ENCODE peak calls at places on chromosomes 1 and 21, in eight cellular contexts. L, R, V, F, Y, J, Z and P are unnamed samples.

GRCh38 chr21:31634993-31635392 is 24.5 kb upstream of the SOD1 start:
- DNase-seq in L (no peak), R (no peak), V (no peak), F (no peak), Y (no peak), J (no peak), Z (no peak), P (peak; percentile 76)

GRCh38 chr1:91511386-91511785 is 10.7 kb downstream of the CDC7 start:
- DNase-seq in L (no peak), R (no peak), V (no peak), F (peak; percentile 74), Y (no peak), J (no peak), Z (no peak), P (peak; percentile 53)

GRCh38 chr1:38183094-38183493 is 136.5 kb upstream of the POU3F1 start:
- DNase-seq in L (no peak), R (peak; percentile 41), V (no peak), F (no peak), Y (no peak), J (no peak), Z (no peak), P (no peak)

GRCh38 chr1:5847013-5847654 is 145.1 kb downstream of the NPHP4 start:
- DNase-seq in L (no peak), R (peak; percentile 68), V (no peak), F (peak; percentile 46), Y (no peak), J (peak; percentile 1), Z (no peak), P (peak; percentile 10)

GRCh38 chr1:203338335-203339036 is 12.4 kb downstream of the FMOD start:
- DNase-seq in L (no peak), R (peak; percentile 63), V (no peak), F (peak; percentile 79), Y (no peak), J (no peak), Z (no peak), P (peak; percentile 67)

GRCh38 chr1:89987170-89987819 is 7.6 kb upstream of the ZNF326 start:
- DNase-seq in L (no peak), R (peak; percentile 30), V (no peak), F (peak; percentile 89), Y (no peak), J (no peak), Z (peak; percentile 78), P (peak; percentile 76)

GRCh38 chr1:203534526-203534925 is 40.6 kb downstream of the OPTC start:
- DNase-seq in L (no peak), R (no peak), V (peak; percentile 52), F (peak; percentile 95), Y (peak; percentile 12), J (no peak), Z (no peak), P (peak; percentile 97)

GRCh38 chr1:13749543-13750307 is 49.7 kb downstream of the PRDM2 start:
- DNase-seq in L (peak; percentile 88), R (peak; percentile 61), V (peak; percentile 74), F (peak; percentile 52), Y (peak; percentile 89), J (no peak), Z (no peak), P (peak; percentile 29)

GRCh38 chr1:150987928-150988327 is 5.8 kb downstream of the ANXA9 start:
- DNase-seq in L (no peak), R (no peak), V (no peak), F (no peak), Y (no peak), J (no peak), Z (no peak), P (no peak)

GRCh38 chr1:116737020-116737854 is 17.0 kb upstream of the CD2 start:
- DNase-seq in L (no peak), R (peak; percentile 67), V (no peak), F (peak; percentile 81), Y (no peak), J (peak; percentile 4), Z (peak; percentile 18), P (peak; percentile 60)

GRCh38 chr1:199733125-199733524 is 294.4 kb upstream of the NR5A2 start:
- DNase-seq in L (no peak), R (no peak), V (no peak), F (no peak), Y (no peak), J (peak; percentile 40), Z (no peak), P (peak; percentile 57)

GRCh38 chr1:16630661-16631247 is 17.4 kb upstream of the NBPF1 start:
- DNase-seq in L (peak; percentile 86), R (no peak), V (peak; percentile 58), F (no peak), Y (peak; percentile 66), J (no peak), Z (no peak), P (no peak)

GRCh38 chr1:169886422-169886821 is 7.3 kb downstream of the SCYL3 start:
- DNase-seq in L (no peak), R (no peak), V (no peak), F (no peak), Y (no peak), J (peak; percentile 73), Z (no peak), P (no peak)

GRCh38 chr1:209473023-209473422 is 110.5 kb upstream of the CAMK1G start:
- DNase-seq in L (no peak), R (no peak), V (no peak), F (no peak), Y (no peak), J (no peak), Z (no peak), P (no peak)

GRCh38 chr1:93668121-93668520 is 13.5 kb downstream of the BCAR3 start:
- DNase-seq in L (no peak), R (no peak), V (no peak), F (no peak), Y (no peak), J (no peak), Z (no peak), P (no peak)

GRCh38 chr1:227429447-227430359 is 111.4 kb upstream of the CDC42BPA start:
- DNase-seq in L (no peak), R (no peak), V (no peak), F (peak; percentile 75), Y (no peak), J (no peak), Z (no peak), P (no peak)

GRCh38 chr1:244603498-244603897 is 49.4 kb upstream of the DESI2 start:
- DNase-seq in L (no peak), R (no peak), V (no peak), F (peak; percentile 60), Y (no peak), J (peak; percentile 4), Z (no peak), P (peak; percentile 43)

GRCh38 chr1:25647106-25647505 is 30.5 kb downstream of the MAN1C1 start:
- DNase-seq in L (no peak), R (no peak), V (no peak), F (no peak), Y (no peak), J (no peak), Z (no peak), P (no peak)

GRCh38 chr1:19053486-19053885 is 97.0 kb upstream of the IFFO2 start:
- DNase-seq in L (no peak), R (no peak), V (no peak), F (no peak), Y (no peak), J (no peak), Z (no peak), P (no peak)

GRCh38 chr1:114003431-114003830 is 24.2 kb downstream of the OLFML3 start:
- DNase-seq in L (no peak), R (no peak), V (no peak), F (peak; percentile 11), Y (no peak), J (no peak), Z (no peak), P (no peak)

GRCh38 chr1:153001382-153001781 is at the start of gene SPRR3:
- DNase-seq in L (no peak), R (no peak), V (no peak), F (no peak), Y (no peak), J (no peak), Z (no peak), P (no peak)

DNA sequence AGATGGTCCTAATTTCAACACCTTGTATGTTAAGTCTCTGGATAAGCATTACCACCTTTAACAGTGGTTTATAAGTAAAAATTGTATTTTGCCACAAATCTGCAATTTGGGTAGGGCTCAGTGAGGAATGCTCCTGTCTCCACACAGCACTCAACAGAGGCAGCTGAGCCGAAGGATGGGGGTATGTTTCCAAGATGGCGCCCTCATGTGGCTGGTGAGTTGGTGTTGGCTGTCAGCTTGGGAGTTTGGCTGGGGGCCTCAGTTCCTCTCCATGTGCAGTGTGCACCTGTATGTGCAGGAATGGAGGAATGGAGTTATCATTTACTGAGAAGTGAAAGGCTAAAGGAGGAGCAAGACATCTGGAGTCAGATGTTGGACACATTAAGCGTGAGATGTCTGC is 136.8 kb downstream of the GABPA start:
- DNase-seq in L (no peak), R (peak; percentile 41), V (no peak), F (no peak), Y (no peak), J (no peak), Z (no peak), P (peak; percentile 21)
- TF ChIP-seq CTCF in L (no peak), R (no peak), V (no peak), F (peak; percentile 5), Y (no peak), J (peak; percentile 34), Z (peak; percentile 33), P (peak; percentile 37)

GRCh38 chr21:44456207-44456914 is 1.1 kb downstream of the LRRC3 start:
- DNase-seq in L (peak; percentile 62), R (no peak), V (no peak), F (no peak), Y (no peak), J (no peak), Z (no peak), P (no peak)
- TF ChIP-seq CTCF in L (no peak), R (no peak), V (no peak), F (no peak), Y (no peak), J (no peak), Z (peak; percentile 43), P (no peak)

DNA sequence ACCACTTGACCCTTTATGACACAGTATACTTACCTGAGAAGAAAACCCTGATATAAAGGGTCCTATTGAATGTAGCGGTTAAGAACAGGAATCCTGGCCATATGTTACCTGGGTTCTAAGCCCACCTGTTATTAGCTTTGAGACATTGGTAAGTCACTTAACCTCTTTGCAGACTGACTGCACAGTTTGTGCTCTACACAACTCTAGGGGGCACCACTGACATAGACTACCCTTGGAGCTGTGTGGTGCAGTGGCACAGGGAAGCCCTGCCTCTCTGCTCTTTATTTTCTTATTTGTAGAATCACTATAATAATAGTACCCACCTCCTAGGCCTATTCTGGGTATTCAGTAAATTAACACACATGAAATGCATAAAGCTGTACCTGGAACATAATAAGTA is 165.6 kb downstream of the C1orf94 start:
- DNase-seq in L (no peak), R (no peak), V (no peak), F (no peak), Y (no peak), J (no peak), Z (no peak), P (no peak)
- TF ChIP-seq CTCF in L (no peak), R (no peak), V (no peak), F (no peak), Y (no peak), J (no peak), Z (no peak), P (no peak)

DNA sequence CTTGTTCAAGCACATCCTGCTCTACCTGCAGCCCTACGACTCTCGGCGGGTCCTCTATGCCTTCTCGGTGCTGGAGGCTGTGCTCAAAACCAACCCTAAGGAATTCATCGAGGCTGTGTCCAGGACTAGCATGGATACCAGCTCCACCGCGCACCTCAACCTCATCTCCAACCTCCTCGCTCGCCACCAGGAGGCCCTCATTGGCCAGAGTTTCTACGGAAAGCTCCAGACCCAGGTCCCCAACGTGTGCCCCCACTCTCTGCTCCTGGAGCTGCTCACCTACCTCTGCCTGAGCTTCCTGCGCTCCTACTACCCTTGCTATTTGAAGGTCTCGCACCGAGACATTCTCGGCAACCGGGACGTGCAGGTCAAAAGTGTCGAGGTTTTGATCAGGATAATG is 74.3 kb upstream of the MORC3 start:
- DNase-seq in L (no peak), R (peak; percentile 29), V (no peak), F (no peak), Y (no peak), J (no peak), Z (no peak), P (no peak)
- TF ChIP-seq CTCF in L (no peak), R (no peak), V (no peak), F (no peak), Y (no peak), J (no peak), Z (no peak), P (no peak)